ENCODE peak calls at places on chromosomes 13 and 19, in six cellular contexts. M is germinal center, A is K562, Y is nucleus accumbens, T is DMS153, P is small intestine. G is an unnamed sample.

GRCh38 chr19:44582581-44583265 is 30.6 kb upstream of the IGSF23 start:
- DNase-seq in M (peak), A (peak), Y (no peak), T (no peak), P (peak), G (peak)

GRCh38 chr19:43765109-43765876 is 10.5 kb upstream of the SMG9 start:
- DNase-seq in M (no peak), A (peak), Y (no peak), T (no peak), P (peak), G (peak)

GRCh38 chr13:102289606-102290005 is 112.2 kb downstream of the FGF14 start:
- DNase-seq in M (no peak), A (no peak), Y (no peak), T (no peak), P (no peak), G (no peak)

GRCh38 chr13:113187263-113187669 is 21.2 kb downstream of the PCID2 start:
- DNase-seq in M (no peak), A (peak), Y (peak), T (peak), P (peak), G (peak)

GRCh38 chr19:973726-974563 is 10.2 kb upstream of the WDR18 start:
- DNase-seq in M (no peak), A (no peak), Y (no peak), T (no peak), P (no peak), G (no peak)

GRCh38 chr19:43743059-43743458 is 11.7 kb downstream of the SMG9 start:
- DNase-seq in M (no peak), A (no peak), Y (no peak), T (no peak), P (no peak), G (no peak)

GRCh38 chr19:38307597-38307996 is 3.5 kb downstream of the C19orf33 start:
- DNase-seq in M (no peak), A (no peak), Y (no peak), T (no peak), P (no peak), G (no peak)

GRCh38 chr19:27735314-27735713 is 1477.6 kb downstream of the UQCRFS1 start:
- DNase-seq in M (no peak), A (no peak), Y (no peak), T (no peak), P (no peak), G (no peak)

GRCh38 chr19:40718774-40719391 is 2.0 kb downstream of the ITPKC start:
- DNase-seq in M (no peak), A (peak), Y (no peak), T (peak), P (peak), G (peak)

GRCh38 chr19:40623403-40624239 is 22.5 kb downstream of the LTBP4 start:
- DNase-seq in M (no peak), A (peak), Y (no peak), T (peak), P (peak), G (peak)

GRCh38 chr13:24221007-24221406 is 60.5 kb downstream of the SPATA13 start:
- DNase-seq in M (no peak), A (peak), Y (no peak), T (no peak), P (no peak), G (peak)

G was measured in HT-29.